ENCODE peak calls at places on chromosome 17, in nine cellular contexts. G is SK-MEL-5; E is central memory CD8-positive, alpha-beta T cell; J is NCI-H2081; C is sigmoid colon; T is neural progenitor cell; U is AG04450; R is activated CD4-positive, alpha-beta memory T cell treated with anti-CD3 and anti-CD28 coated beads, Interleukin-2, amount 10 ng/mL, durations not matched to agents 7 days and 5 days; S is NCI-H2029. B is an unnamed sample.

GRCh38 chr17:74006366-74006765 is 197.1 kb upstream of the RPL38 start:
- DNase-seq in G (no peak), E (no peak), J (no peak), C (no peak), T (no peak), U (no peak), R (no peak), S (no peak), B (no peak)

GRCh38 chr17:70313450-70313849 is 144.1 kb downstream of the KCNJ2 start:
- DNase-seq in G (no peak), E (no peak), J (no peak), C (no peak), T (no peak), U (no peak), R (no peak), S (no peak), B (no peak)

GRCh38 chr17:37493249-37494027 is 3.7 kb downstream of the DUSP14 start:
- DNase-seq in G (peak; percentile 65), E (no peak), J (no peak), C (no peak), T (no peak), U (peak; percentile 81), R (no peak), S (no peak), B (no peak)

GRCh38 chr17:8122391-8122922 is 1.4 kb downstream of the HES7 start:
- DNase-seq in G (peak; percentile 34), E (no peak), J (no peak), C (no peak), T (peak; percentile 57), U (no peak), R (no peak), S (no peak), B (no peak)

GRCh38 chr17:27265333-27265732 is 28.6 kb upstream of the WSB1 start:
- DNase-seq in G (no peak), E (no peak), J (no peak), C (no peak), T (no peak), U (no peak), R (no peak), S (no peak), B (no peak)

GRCh38 chr17:53736516-53737274 is 86.0 kb upstream of the KIF2B start:
- DNase-seq in G (no peak), E (no peak), J (no peak), C (no peak), T (no peak), U (no peak), R (no peak), S (no peak), B (peak; percentile 6)

GRCh38 chr17:65365209-65365608 is 196.2 kb downstream of the AXIN2 start:
- DNase-seq in G (no peak), E (no peak), J (no peak), C (no peak), T (no peak), U (no peak), R (no peak), S (no peak), B (no peak)

GRCh38 chr17:80786470-80786869 is 205.2 kb upstream of the CHMP6 start:
- DNase-seq in G (peak; percentile 100), E (no peak), J (no peak), C (no peak), T (peak; percentile 81), U (no peak), R (no peak), S (peak; percentile 58), B (peak; percentile 71)

GRCh38 chr17:40903129-40903847 is 18.2 kb upstream of the KRT20 start:
- DNase-seq in G (no peak), E (no peak), J (no peak), C (no peak), T (no peak), U (no peak), R (no peak), S (peak; percentile 88), B (no peak)

B was measured in NCI-H510A.